ENCODE peak calls at places on chromosomes 6 and 20, in eight cellular contexts. U is activated CD4-positive, alpha-beta T cell treated with anti-CD3 and anti-CD28 coated beads for 1 hour; R is stimulated activated CD4-positive, alpha-beta T cell treated with anti-CD3 and anti-CD28 coated beads, Interleukin-12 subunit alpha, Interleukin-12 subunit beta, amount 100 ng/mL, for 24 hours; K is T follicular helper cell; P is kidney tubule cell; H is kidney glomerular epithelial cell; B is iPS-NIHi11; T is WTC11. N is an unnamed sample.

GRCh38 chr20:14336667-14337066 is 745 bp downstream of the FLRT3 start:
- DNase-seq in R (no peak), T (no peak), U (no peak), P (peak; percentile 56), K (no peak), B (no peak), H (peak; percentile 52), N (no peak)

GRCh38 chr20:11168026-11168425 is 494.2 kb upstream of the JAG1 start:
- DNase-seq in P (peak; percentile 74), K (no peak), B (no peak), T (no peak), R (no peak), U (no peak), H (peak; percentile 26), N (no peak)

GRCh38 chr6:129947797-129948196 is 70.6 kb upstream of the L3MBTL3 start:
- DNase-seq in B (no peak), R (no peak), T (no peak), K (no peak), H (no peak), U (no peak), P (no peak), N (no peak)

GRCh38 chr6:17015144-17015543 is 86.7 kb upstream of the STMND1 start:
- DNase-seq in B (no peak), H (no peak), U (no peak), P (peak; percentile 74), K (no peak), R (no peak), T (no peak), N (no peak)

GRCh38 chr6:3409699-3410384 is 47.0 kb downstream of the SLC22A23 start:
- DNase-seq in B (no peak), H (peak; percentile 24), P (no peak), K (no peak), U (no peak), R (no peak), T (no peak), N (no peak)

GRCh38 chr6:130958468-130958867 is 104.6 kb downstream of the EPB41L2 start:
- DNase-seq in B (no peak), K (no peak), T (no peak), U (no peak), R (no peak), P (no peak), H (no peak), N (no peak)

GRCh38 chr6:101397199-101397598 is 3.7 kb downstream of the GRIK2 start:
- DNase-seq in R (no peak), B (peak; percentile 33), H (no peak), K (no peak), P (peak; percentile 12), T (no peak), U (no peak), N (no peak)

GRCh38 chr6:39056191-39056590 is 7.6 kb downstream of the GLP1R start:
- DNase-seq in H (no peak), U (no peak), R (no peak), T (no peak), K (no peak), B (no peak), P (no peak), N (no peak)

GRCh38 chr6:1667012-1667804 is 57.5 kb downstream of the FOXC1 start:
- DNase-seq in R (no peak), T (no peak), B (no peak), P (no peak), H (no peak), U (no peak), K (no peak), N (no peak)

GRCh38 chr20:17735206-17735804 is 35.5 kb downstream of the BANF2 start:
- DNase-seq in R (no peak), B (no peak), U (no peak), P (peak; percentile 45), H (no peak), K (no peak), T (no peak), N (no peak)

GRCh38 chr6:129774697-129775447 is 64.9 kb upstream of the ARHGAP18 start:
- DNase-seq in B (peak; percentile 77), H (peak; percentile 62), P (peak; percentile 80), K (peak; percentile 13), T (peak; percentile 86), U (no peak), R (peak; percentile 35), N (no peak)

GRCh38 chr6:169940554-169941290 is 189.3 kb downstream of the ERMARD start:
- DNase-seq in T (no peak), B (no peak), U (no peak), H (no peak), K (no peak), R (no peak), P (no peak), N (no peak)

GRCh38 chr6:75802366-75802765 is 53.3 kb downstream of the MYO6 start:
- DNase-seq in H (no peak), U (no peak), T (no peak), R (no peak), B (no peak), K (no peak), P (peak; percentile 78), N (no peak)

GRCh38 chr20:5100684-5101347 is 18.9 kb downstream of the PCNA start:
- DNase-seq in K (peak; percentile 64), U (peak; percentile 64), R (peak; percentile 73), H (peak; percentile 78), P (peak; percentile 77), T (peak; percentile 80), B (peak; percentile 74), N (peak; percentile 52)

GRCh38 chr6:46491789-46492547 is 719 bp upstream of the RCAN2 start:
- DNase-seq in R (no peak), T (peak; percentile 56), P (peak; percentile 59), K (no peak), B (peak; percentile 70), U (no peak), H (peak; percentile 65), N (no peak)

GRCh38 chr6:45838486-45838885 is 177.2 kb downstream of the CLIC5 start:
- DNase-seq in U (no peak), H (no peak), T (no peak), K (no peak), P (no peak), R (no peak), B (no peak), N (no peak)

GRCh38 chr20:4782373-4782772 is 60.7 kb downstream of the PRND start:
- DNase-seq in T (no peak), H (no peak), B (no peak), K (no peak), R (no peak), P (no peak), U (no peak), N (no peak)

GRCh38 chr6:26336355-26337198 is 28.4 kb upstream of the BTN3A2 start:
- DNase-seq in U (no peak), R (no peak), B (no peak), H (peak; percentile 55), T (no peak), K (no peak), P (peak; percentile 66), N (no peak)

GRCh38 chr20:57025666-57026065 is 240.8 kb downstream of the BMP7 start:
- DNase-seq in U (no peak), R (no peak), B (no peak), K (no peak), H (no peak), P (no peak), T (no peak), N (no peak)

GRCh38 chr6:12190252-12190651 is 99.9 kb upstream of the EDN1 start:
- DNase-seq in B (no peak), K (no peak), H (no peak), R (no peak), P (no peak), U (no peak), T (no peak), N (no peak)

GRCh38 chr6:98467902-98468301 is 366.5 kb upstream of the POU3F2 start:
- DNase-seq in B (no peak), R (no peak), K (no peak), T (no peak), P (no peak), H (no peak), U (no peak), N (no peak)

GRCh38 chr6:9412951-9413559 is 977.7 kb upstream of the SLC35B3 start:
- DNase-seq in B (peak; percentile 30), U (no peak), H (no peak), T (peak; percentile 57), K (no peak), R (no peak), P (peak; percentile 33), N (no peak)

GRCh38 chr6:98787961-98788360 is 46.4 kb upstream of the POU3F2 start:
- DNase-seq in R (no peak), P (no peak), K (no peak), U (no peak), B (peak; percentile 33), T (peak; percentile 49), H (no peak), N (no peak)

GRCh38 chr6:139240161-139241010 is 51.4 kb downstream of the TXLNB start:
- DNase-seq in P (no peak), H (no peak), T (no peak), B (no peak), R (no peak), K (no peak), U (no peak), N (no peak)

GRCh38 chr6:11730645-11731044 is 48.0 kb downstream of the ADTRP start:
- DNase-seq in R (no peak), P (no peak), B (no peak), T (no peak), K (no peak), H (no peak), U (no peak), N (no peak)

GRCh38 chr6:2263896-2264295 is 18.5 kb upstream of the GMDS start:
- DNase-seq in R (no peak), B (no peak), H (no peak), T (no peak), P (no peak), U (no peak), K (no peak), N (no peak)

GRCh38 chr6:106608080-106608668 is 21.1 kb downstream of the RTN4IP1 start:
- DNase-seq in P (peak; percentile 76), R (no peak), K (no peak), T (no peak), H (peak; percentile 75), B (peak; percentile 57), U (no peak), N (no peak)

GRCh38 chr20:31842471-31843157 is 2.8 kb downstream of the FOXS1 start:
- DNase-seq in R (no peak), T (no peak), H (peak; percentile 79), B (peak; percentile 57), P (peak; percentile 35), K (no peak), U (no peak), N (no peak)

GRCh38 chr6:53179961-53180651 is 31.5 kb upstream of the GCM1 start:
- DNase-seq in K (peak; percentile 10), T (no peak), U (peak; percentile 21), B (no peak), H (no peak), P (no peak), R (no peak), N (no peak)